ENCODE peak calls at places on chromosome 3, in nine cellular contexts. S is sigmoid colon; B is bronchial epithelial cell; A is transverse colon; X is foreskin fibroblast; W is endothelial cell; N is fibroblast of mammary gland; I is CD8-positive, alpha-beta T cell; K is GM20000. Y is an unnamed sample.

GRCh38 chr3:49498655-49499054 is 28.6 kb downstream of the DAG1 start:
- DNase-seq in K (no peak), A (no peak), W (no peak), X (no peak), B (no peak), N (no peak), S (no peak), I (no peak), Y (no peak)

GRCh38 chr3:80052271-80052670 is 284.5 kb upstream of the ROBO1 start:
- DNase-seq in S (no peak), B (no peak), K (no peak), W (no peak), A (no peak), N (no peak), X (no peak), I (no peak), Y (no peak)

GRCh38 chr3:40681658-40682055 is 156.9 kb downstream of the ZNF621 start:
- DNase-seq in A (no peak), X (no peak), S (no peak), N (peak), I (no peak), K (no peak), B (peak), W (no peak), Y (no peak)

GRCh38 chr3:49671291-49672288 is 2.6 kb upstream of the APEH start:
- DNase-seq in A (peak), X (peak), N (peak), I (peak), K (peak), W (peak), S (peak), B (peak), Y (peak)

GRCh38 chr3:118347781-118348557 is 686.7 kb downstream of the IGSF11 start:
- DNase-seq in S (no peak), I (no peak), N (no peak), W (no peak), B (no peak), K (no peak), X (no peak), A (no peak), Y (no peak)

GRCh38 chr3:184491011-184491576 is 70.5 kb upstream of the EPHB3 start:
- DNase-seq in B (peak), S (no peak), K (no peak), W (no peak), N (no peak), A (no peak), I (no peak), X (no peak), Y (no peak)

GRCh38 chr3:123480428-123480827 is 31.5 kb upstream of the ADCY5 start:
- DNase-seq in K (peak), I (no peak), S (no peak), W (no peak), A (no peak), B (no peak), N (no peak), X (no peak), Y (no peak)

GRCh38 chr3:52520716-52521487 is 12.8 kb downstream of the NT5DC2 start:
- DNase-seq in I (no peak), S (no peak), B (no peak), A (no peak), X (no peak), W (no peak), N (no peak), K (no peak), Y (no peak)

GRCh38 chr3:13088020-13089006 is 15.1 kb upstream of the IQSEC1 start:
- DNase-seq in K (peak), A (peak), X (no peak), I (no peak), S (no peak), N (no peak), W (no peak), B (no peak), Y (no peak)

GRCh38 chr3:100396967-100397366 is 3.9 kb downstream of the TOMM70 start:
- DNase-seq in K (no peak), B (no peak), I (no peak), X (peak), S (no peak), A (no peak), W (no peak), N (no peak), Y (no peak)

GRCh38 chr3:108408883-108409612 is 101.3 kb downstream of the MYH15 start:
- DNase-seq in S (no peak), A (peak), K (no peak), N (no peak), I (no peak), X (no peak), W (no peak), B (no peak), Y (no peak)

GRCh38 chr3:114086356-114086755 is 29.8 kb downstream of the QTRT2 start:
- DNase-seq in W (no peak), X (no peak), N (no peak), A (no peak), K (no peak), S (no peak), I (no peak), B (no peak), Y (no peak)

GRCh38 chr3:25820816-25821486 is 31.1 kb downstream of the OXSM start:
- DNase-seq in S (no peak), K (no peak), W (no peak), B (peak), X (no peak), A (no peak), I (no peak), N (no peak), Y (no peak)

GRCh38 chr3:197000211-197000610 is 29.4 kb downstream of the MELTF start:
- DNase-seq in K (no peak), X (peak), S (peak), A (no peak), N (peak), B (peak), W (no peak), I (no peak), Y (no peak)

GRCh38 chr3:137468446-137468845 is 295.7 kb upstream of the SOX14 start:
- DNase-seq in S (no peak), N (no peak), X (no peak), A (no peak), W (no peak), K (no peak), B (no peak), I (no peak), Y (no peak)

GRCh38 chr3:32398531-32398930 is 6.9 kb downstream of the CMTM7 start:
- DNase-seq in K (no peak), W (no peak), B (no peak), I (no peak), N (no peak), S (peak), X (no peak), A (no peak), Y (no peak)

GRCh38 chr3:124878561-124879394 is 8.4 kb downstream of the ITGB5 start:
- DNase-seq in B (peak), X (peak), N (peak), I (peak), A (peak), K (no peak), S (peak), W (no peak), Y (peak)

GRCh38 chr3:60079076-60079475 is 1029.3 kb upstream of the CFAP20DC start:
- DNase-seq in K (peak), I (peak), S (no peak), X (no peak), B (no peak), A (no peak), N (no peak), W (no peak), Y (no peak)

GRCh38 chr3:156274791-156275190 is 154.4 kb downstream of the KCNAB1 start:
- DNase-seq in X (no peak), K (no peak), S (no peak), I (no peak), W (no peak), A (no peak), B (no peak), N (no peak), Y (no peak)

GRCh38 chr3:123571264-123571972 is 13.4 kb downstream of the HACD2 start:
- DNase-seq in B (no peak), S (no peak), W (peak), A (no peak), K (no peak), X (peak), I (no peak), N (no peak), Y (no peak)

GRCh38 chr3:58175429-58176184 is 35.2 kb downstream of the DNASE1L3 start:
- DNase-seq in N (peak), X (peak), B (peak), A (peak), W (no peak), I (no peak), S (peak), K (no peak), Y (no peak)

GRCh38 chr3:27253831-27254230 is 115.4 kb downstream of the NEK10 start:
- DNase-seq in A (peak), I (no peak), X (peak), W (peak), K (peak), S (no peak), B (peak), N (peak), Y (no peak)

GRCh38 chr3:124559650-124560405 is 170.4 kb upstream of the UMPS start:
- DNase-seq in X (peak), W (peak), K (peak), S (peak), B (peak), N (peak), A (peak), I (peak), Y (peak)

GRCh38 chr3:160828880-160829279 is 72.8 kb downstream of the PPM1L start:
- DNase-seq in N (no peak), A (no peak), K (no peak), I (no peak), W (no peak), X (no peak), S (no peak), B (no peak), Y (no peak)
- TF ChIP-seq CTCF in N (no peak), A (no peak), K (no peak), I (no peak), W (no peak), X (no peak), S (no peak), B (no peak), Y (no peak)

DNA sequence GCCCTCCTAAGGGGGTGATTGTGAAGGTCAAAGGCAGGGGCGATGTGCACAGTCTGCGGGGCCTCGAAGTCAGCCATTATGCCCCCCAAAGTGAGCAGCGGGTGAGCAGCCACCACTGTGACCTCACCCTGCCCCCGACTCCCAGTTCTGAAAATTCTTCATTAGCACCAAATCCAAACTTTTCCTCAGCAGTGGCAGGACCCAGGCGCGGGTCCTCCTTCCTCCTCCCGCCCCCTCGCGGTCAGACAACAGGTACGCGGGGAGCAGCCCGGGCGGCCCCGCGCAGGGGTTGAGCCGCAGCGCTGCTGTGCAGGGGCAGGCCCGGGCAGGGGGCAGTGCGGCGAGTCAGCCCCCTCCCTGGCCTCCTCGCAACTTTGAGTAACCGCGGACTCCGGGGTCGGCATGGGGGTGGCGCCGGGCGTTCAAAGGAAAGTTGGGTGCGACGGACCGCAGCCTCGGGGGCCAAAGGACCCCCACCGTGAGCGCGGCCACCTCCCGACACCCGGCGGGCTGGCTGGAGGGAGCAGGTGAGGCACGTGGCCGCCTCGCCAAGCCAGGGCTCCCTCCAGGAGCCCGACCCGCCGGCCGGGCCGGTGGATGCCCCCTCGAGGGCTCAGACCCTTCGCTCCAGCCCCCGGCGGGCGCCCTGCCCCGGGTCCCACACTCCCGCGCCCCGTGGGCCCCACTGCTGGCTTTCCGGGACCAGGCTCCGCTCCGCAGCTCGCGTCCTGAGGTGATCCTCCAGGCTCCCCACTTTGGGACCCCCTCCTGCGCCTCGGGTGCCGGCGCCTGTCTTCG is 49.4 kb upstream of the CCDC174 start:
- DNase-seq in W (peak), S (no peak), N (no peak), I (no peak), B (no peak), X (no peak), A (no peak), K (peak), Y (no peak)
- TF ChIP-seq CTCF in W (peak), S (no peak), N (no peak), I (no peak), B (no peak), X (no peak), A (no peak), K (no peak), Y (peak)

DNA sequence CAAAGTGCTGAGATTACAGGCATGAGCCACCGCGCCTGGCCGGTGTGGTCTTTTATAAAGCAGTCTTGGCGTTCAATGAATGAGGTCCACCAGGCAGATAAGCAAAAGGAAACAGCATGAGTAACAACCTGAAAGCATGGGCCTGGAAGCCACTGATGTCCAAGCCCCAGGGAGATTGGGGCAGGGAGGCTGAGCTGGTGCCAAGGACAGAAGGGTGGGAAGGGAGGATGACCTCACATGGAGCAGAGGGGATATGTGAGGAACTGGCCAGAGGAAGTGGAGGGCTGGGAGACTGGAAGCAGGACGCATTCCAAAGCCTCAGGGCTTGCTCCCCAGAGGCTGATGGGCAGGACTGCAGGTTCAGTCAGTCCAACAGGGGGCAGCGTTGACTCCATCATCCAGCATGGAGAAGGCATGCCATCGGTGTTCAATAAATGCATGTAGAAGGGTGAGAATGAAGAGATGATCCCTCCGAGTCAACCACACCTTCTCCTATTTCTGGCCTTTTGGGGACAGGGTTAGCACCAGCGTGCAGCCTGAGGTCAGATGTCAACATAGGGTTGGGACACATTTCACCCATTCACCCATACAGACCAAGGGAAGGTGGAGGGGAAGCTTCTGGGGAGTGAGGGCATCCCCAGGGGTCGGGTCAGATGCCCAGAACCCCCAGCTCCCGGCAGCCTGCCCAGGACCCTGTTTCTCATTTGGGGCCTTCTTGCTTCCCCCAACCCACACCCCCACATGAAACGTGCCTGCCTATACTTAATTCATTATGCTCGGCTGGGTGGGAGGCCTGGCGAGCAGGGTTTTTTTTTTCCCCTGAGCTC is 14.8 kb downstream of the MYL3 start:
- DNase-seq in X (peak), W (peak), A (no peak), N (peak), S (peak), K (no peak), B (no peak), I (no peak), Y (no peak)
- TF ChIP-seq CTCF in X (peak), W (peak), A (peak), N (peak), S (no peak), K (peak), B (peak), I (peak), Y (peak)

GRCh38 chr3:98188553-98188952 is 22.1 kb downstream of the OR5H15 start:
- DNase-seq in I (no peak), A (no peak), X (peak), B (peak), K (peak), S (no peak), N (no peak), W (no peak), Y (no peak)
- TF ChIP-seq CTCF in I (no peak), A (no peak), X (no peak), B (peak), K (peak), S (no peak), N (peak), W (peak), Y (peak)

GRCh38 chr3:189908646-189909045 is 212.1 kb downstream of the P3H2 start:
- DNase-seq in S (no peak), A (no peak), X (peak), N (peak), K (no peak), B (peak), W (no peak), I (no peak), Y (peak)

GRCh38 chr3:189911001-189911400 is 209.7 kb downstream of the P3H2 start:
- DNase-seq in B (peak), K (no peak), A (no peak), W (no peak), X (no peak), I (no peak), S (no peak), N (no peak), Y (no peak)

GRCh38 chr3:189909573-189909972 is 211.1 kb downstream of the P3H2 start:
- DNase-seq in K (no peak), B (peak), W (no peak), I (no peak), N (no peak), A (no peak), S (no peak), X (no peak), Y (no peak)

GRCh38 chr3:189907803-189908202 is 212.9 kb downstream of the P3H2 start:
- DNase-seq in S (no peak), W (no peak), B (no peak), X (no peak), A (no peak), K (no peak), I (no peak), N (no peak), Y (no peak)

GRCh38 chr3:189909139-189909538 is 211.6 kb downstream of the P3H2 start:
- DNase-seq in K (no peak), B (no peak), I (no peak), W (no peak), A (no peak), S (no peak), N (no peak), X (no peak), Y (no peak)
- TF ChIP-seq CTCF in K (no peak), B (no peak), I (no peak), W (no peak), A (no peak), S (no peak), N (no peak), X (no peak), Y (no peak)

GRCh38 chr3:20042331-20042730 is 2.1 kb downstream of the KAT2B start:
- DNase-seq in B (no peak), I (no peak), W (no peak), N (no peak), A (no peak), X (no peak), S (no peak), K (no peak), Y (no peak)

GRCh38 chr3:20039082-20039764 is 1.0 kb upstream of the KAT2B start:
- DNase-seq in S (no peak), B (no peak), W (no peak), A (no peak), I (no peak), N (no peak), K (no peak), X (no peak), Y (no peak)

GRCh38 chr3:20041197-20041780 is 1.0 kb downstream of the KAT2B start:
- DNase-seq in B (peak), I (peak), K (peak), S (peak), W (peak), A (peak), N (peak), X (peak), Y (no peak)

GRCh38 chr3:20039765-20040475 is at the start of gene KAT2B:
- DNase-seq in B (peak), X (peak), K (peak), I (peak), A (peak), S (peak), W (peak), N (peak), Y (no peak)

GRCh38 chr3:20040476-20041196 is 390 bp downstream of the KAT2B start:
- DNase-seq in N (peak), B (peak), W (peak), A (peak), I (peak), S (peak), K (peak), X (peak), Y (no peak)
- TF ChIP-seq CTCF in N (peak), B (peak), W (no peak), A (no peak), I (no peak), S (no peak), K (peak), X (peak), Y (no peak)

Y was measured in AG04450.